ENCODE peak calls at places on chromosome 6, in seven cellular contexts. S is psoas muscle; R is type B pancreatic cell; C is MCF 10A; U is epithelial cell of prostate; W is MV-4-11; Y is stimulated activated CD8-positive, alpha-beta memory T cell treated with anti-CD3 and anti-CD28 coated beads, Interleukin-4, amount 100 ng/mL, for 24 hours. F is an unnamed sample.

GRCh38 chr6:43292763-43293318 is 5.2 kb upstream of the SLC22A7 start:
- DNase-seq in R (no peak), C (no peak), S (no peak), Y (no peak), U (no peak), W (no peak), F (no peak)

GRCh38 chr6:144582939-144583613 is 297.9 kb downstream of the UTRN start:
- DNase-seq in R (no peak), W (peak), Y (peak), C (no peak), U (no peak), S (peak), F (no peak)

GRCh38 chr6:133837801-133838349 is 51.0 kb upstream of the TCF21 start:
- DNase-seq in C (peak), Y (peak), W (no peak), R (peak), S (peak), U (no peak), F (peak)

GRCh38 chr6:170062209-170062903 is 228.5 kb downstream of the DLL1 start:
- DNase-seq in W (no peak), R (peak), Y (no peak), C (no peak), U (no peak), S (no peak), F (no peak)

GRCh38 chr6:111992851-111993250 is 61.1 kb upstream of the CCN6 start:
- DNase-seq in W (peak), S (no peak), U (no peak), Y (no peak), R (no peak), C (no peak), F (no peak)

GRCh38 chr6:12522347-12522746 is 194.2 kb upstream of the PHACTR1 start:
- DNase-seq in U (no peak), R (no peak), C (no peak), Y (no peak), W (no peak), S (no peak), F (peak)

GRCh38 chr6:30322527-30323501 is 3.9 kb upstream of the TRIM39 start:
- DNase-seq in Y (no peak), U (no peak), S (peak), C (peak), R (no peak), W (no peak), F (peak)

GRCh38 chr6:131831392-131831791 is 23.6 kb downstream of the ENPP1 start:
- DNase-seq in U (no peak), Y (no peak), C (peak), R (no peak), W (no peak), S (no peak), F (peak)

GRCh38 chr6:87968435-87969278 is 79.0 kb upstream of the SPACA1 start:
- DNase-seq in C (peak), U (no peak), S (no peak), Y (no peak), W (no peak), R (no peak), F (peak)

GRCh38 chr6:169702640-169703246 is 817 bp downstream of the C6orf120 start:
- DNase-seq in W (no peak), U (no peak), Y (peak), C (peak), S (peak), R (no peak), F (no peak)

GRCh38 chr6:149963212-149963461 is 606 bp upstream of the ULBP1 start:
- DNase-seq in C (no peak), R (peak), S (no peak), Y (no peak), W (peak), U (no peak), F (no peak)

GRCh38 chr6:87925373-87926060 is 122.1 kb upstream of the SPACA1 start:
- DNase-seq in S (no peak), Y (no peak), U (no peak), C (no peak), W (no peak), R (no peak), F (no peak)

GRCh38 chr6:95780037-95780436 is 202.7 kb downstream of the MANEA start:
- DNase-seq in U (no peak), C (no peak), S (no peak), R (no peak), W (no peak), Y (no peak), F (no peak)

GRCh38 chr6:31663087-31663960 is 1.5 kb downstream of the GPANK1 start:
- DNase-seq in Y (no peak), C (peak), R (no peak), U (no peak), S (no peak), W (peak), F (peak)

GRCh38 chr6:131914234-131914633 is 36.9 kb downstream of the CCN2 start:
- DNase-seq in W (no peak), C (peak), S (no peak), U (no peak), R (no peak), Y (no peak), F (peak)

GRCh38 chr6:39791850-39792500 is at the start of gene DAAM2:
- DNase-seq in C (peak), R (peak), Y (no peak), S (peak), U (no peak), W (no peak), F (no peak)

GRCh38 chr6:5127106-5127687 is 42.1 kb downstream of the PPP1R3G start:
- DNase-seq in C (no peak), W (no peak), Y (no peak), R (no peak), S (no peak), U (no peak), F (no peak)

GRCh38 chr6:73879894-73880293 is 183.9 kb downstream of the CD109 start:
- DNase-seq in C (no peak), S (no peak), U (no peak), W (no peak), R (no peak), Y (no peak), F (no peak)

GRCh38 chr6:15506066-15506465 is 156.8 kb downstream of the DTNBP1 start:
- DNase-seq in R (no peak), W (no peak), U (no peak), S (no peak), C (no peak), Y (no peak), F (no peak)

GRCh38 chr6:158938811-158939254 is 61.2 kb downstream of the RSPH3 start:
- DNase-seq in C (no peak), S (peak), W (no peak), U (no peak), Y (no peak), R (no peak), F (peak)

GRCh38 chr6:24755284-24755683 is 19.5 kb upstream of the GMNN start:
- DNase-seq in C (no peak), S (no peak), Y (no peak), W (no peak), U (no peak), R (no peak), F (no peak)

GRCh38 chr6:38508894-38509293 is 130.8 kb downstream of the BTBD9 start:
- DNase-seq in C (peak), W (peak), U (no peak), R (no peak), Y (no peak), S (no peak), F (no peak)

GRCh38 chr6:150735340-150735851 is 130.1 kb upstream of the MTHFD1L start:
- DNase-seq in Y (no peak), U (no peak), S (no peak), C (no peak), W (no peak), R (no peak), F (no peak)

GRCh38 chr6:26416288-26416687 is 14.2 kb downstream of the BTN3A1 start:
- DNase-seq in U (no peak), W (no peak), S (no peak), C (no peak), Y (no peak), R (no peak), F (no peak)

GRCh38 chr6:115896538-115897129 is 164.1 kb downstream of the FRK start:
- DNase-seq in C (peak), Y (no peak), W (peak), U (no peak), R (no peak), S (no peak), F (peak)

GRCh38 chr6:106237286-106237685 is 88.3 kb downstream of the ATG5 start:
- DNase-seq in W (no peak), Y (no peak), S (no peak), R (no peak), U (no peak), C (no peak), F (no peak)

GRCh38 chr6:101803146-101803545 is 409.6 kb downstream of the GRIK2 start:
- DNase-seq in C (no peak), R (no peak), S (no peak), W (no peak), Y (no peak), U (no peak), F (no peak)

GRCh38 chr6:43395822-43396221 is 26.4 kb upstream of the ZNF318 start:
- DNase-seq in U (no peak), Y (no peak), C (peak), W (no peak), S (no peak), R (no peak), F (no peak)

GRCh38 chr6:56787209-56787608 is 144.5 kb upstream of the DST start:
- DNase-seq in U (no peak), R (no peak), Y (no peak), S (no peak), W (no peak), C (no peak), F (no peak)

GRCh38 chr6:71887006-71887743 is 825 bp downstream of the RIMS1 start:
- DNase-seq in W (no peak), C (no peak), S (no peak), U (no peak), Y (no peak), R (peak), F (no peak)

GRCh38 chr6:110547266-110547964 is 71.0 kb upstream of the SLC22A16 start:
- DNase-seq in C (no peak), R (no peak), W (no peak), Y (no peak), U (no peak), S (no peak), F (peak)

GRCh38 chr6:57109905-57110304 is 19.9 kb downstream of the ZNF451 start:
- DNase-seq in C (peak), W (no peak), Y (no peak), S (no peak), R (no peak), U (no peak), F (no peak)

GRCh38 chr6:56193846-56194245 is 53.5 kb downstream of the COL21A1 start:
- DNase-seq in R (no peak), C (peak), Y (no peak), W (no peak), U (no peak), S (no peak), F (no peak)

F was measured in foreskin keratinocyte.